ENCODE peak calls at places on chromosomes 1 and 21, in eight cellular contexts. B is K562, T is colonic mucosa, J is endothelial cell of umbilical vein, D is endothelial cell, R is mucosa of descending colon, U is natural killer cell, I is endodermal cell. W is an unnamed sample.

GRCh38 chr1:166189126-166189525 is 22.3 kb upstream of the FAM78B start:
- DNase-seq in B (no peak), R (no peak), J (no peak), D (no peak), I (no peak), T (no peak), U (no peak), W (no peak)

GRCh38 chr1:7172804-7173203 is 387.6 kb downstream of the CAMTA1 start:
- DNase-seq in D (no peak), U (no peak), B (no peak), I (no peak), J (no peak), T (no peak), R (no peak), W (no peak)

GRCh38 chr1:60899464-60899863 is 182.9 kb upstream of the NFIA start:
- DNase-seq in J (no peak), R (no peak), I (no peak), B (no peak), D (no peak), U (no peak), T (no peak), W (no peak)

GRCh38 chr1:198157847-198158765 is 1.3 kb downstream of the NEK7 start:
- DNase-seq in T (peak), R (no peak), D (no peak), B (peak), J (peak), U (peak), I (peak), W (no peak)

GRCh38 chr1:235766794-235767285 is 99.9 kb downstream of the LYST start:
- DNase-seq in T (no peak), U (no peak), J (no peak), R (no peak), B (no peak), D (no peak), I (no peak), W (no peak)

GRCh38 chr21:16086121-16086520 is 356.3 kb downstream of the USP25 start:
- DNase-seq in B (no peak), J (no peak), R (no peak), T (no peak), D (no peak), U (no peak), I (no peak), W (no peak)

GRCh38 chr21:46427516-46427915 is 31.2 kb upstream of the DIP2A start:
- DNase-seq in J (no peak), T (no peak), U (no peak), I (no peak), D (no peak), B (no peak), R (no peak), W (no peak)

GRCh38 chr1:224042557-224043118 is 71.3 kb upstream of the FBXO28 start:
- DNase-seq in D (no peak), I (no peak), J (peak), R (no peak), U (no peak), B (no peak), T (no peak), W (no peak)

GRCh38 chr1:1308756-1309524 is 543 bp downstream of the PUSL1 start:
- DNase-seq in I (peak), T (peak), D (no peak), B (no peak), U (no peak), J (peak), R (peak), W (no peak)

GRCh38 chr1:1421147-1421906 is at the start of gene ANKRD65:
- DNase-seq in D (no peak), I (peak), U (no peak), R (no peak), T (no peak), J (no peak), B (no peak), W (no peak)

GRCh38 chr1:15579683-15580047 is 5.2 kb downstream of the AGMAT start:
- DNase-seq in U (no peak), B (no peak), D (no peak), J (no peak), T (no peak), R (no peak), I (no peak), W (no peak)

GRCh38 chr1:207025144-207025880 is 7.2 kb downstream of the C1orf116 start:
- DNase-seq in B (no peak), U (no peak), I (peak), J (peak), T (no peak), D (no peak), R (no peak), W (no peak)

GRCh38 chr1:63928197-63929105 is 154.6 kb downstream of the ROR1 start:
- DNase-seq in J (no peak), B (no peak), T (no peak), R (no peak), I (no peak), D (no peak), U (no peak), W (no peak)

GRCh38 chr1:203828002-203828401 is 32.6 kb downstream of the ZBED6 start:
- DNase-seq in B (no peak), U (no peak), J (peak), I (no peak), D (no peak), R (no peak), T (no peak), W (no peak)
- TF ChIP-seq CTCF in B (no peak), U (no peak), J (no peak), I (no peak), D (no peak), R (no peak), T (no peak), W (no peak)

GRCh38 chr1:29341936-29342335 is 105.6 kb downstream of the PTPRU start:
- DNase-seq in B (no peak), J (no peak), D (no peak), I (no peak), U (no peak), T (no peak), R (no peak), W (no peak)

GRCh38 chr1:29342351-29342750 is 106.0 kb downstream of the PTPRU start:
- DNase-seq in D (no peak), T (no peak), J (no peak), B (no peak), U (no peak), R (no peak), I (no peak), W (no peak)

GRCh38 chr1:29343476-29343875 is 107.2 kb downstream of the PTPRU start:
- DNase-seq in J (no peak), D (no peak), U (no peak), I (no peak), R (no peak), T (no peak), B (no peak), W (no peak)

GRCh38 chr1:29344336-29344735 is 108.0 kb downstream of the PTPRU start:
- DNase-seq in J (no peak), D (peak), B (no peak), R (no peak), T (no peak), U (no peak), I (no peak), W (no peak)

GRCh38 chr1:29343908-29344307 is 107.6 kb downstream of the PTPRU start:
- DNase-seq in I (no peak), R (no peak), T (no peak), D (no peak), U (no peak), J (no peak), B (no peak), W (no peak)
- TF ChIP-seq CTCF in I (no peak), R (no peak), T (no peak), D (no peak), U (no peak), J (no peak), B (no peak), W (no peak)

GRCh38 chr1:154696001-154696400 is 88.0 kb upstream of the ADAR start:
- DNase-seq in T (no peak), U (no peak), D (no peak), R (no peak), I (no peak), J (peak), B (no peak), W (no peak)
- TF ChIP-seq CTCF in T (no peak), U (no peak), D (no peak), R (no peak), I (peak), J (no peak), B (peak), W (peak)

DNA sequence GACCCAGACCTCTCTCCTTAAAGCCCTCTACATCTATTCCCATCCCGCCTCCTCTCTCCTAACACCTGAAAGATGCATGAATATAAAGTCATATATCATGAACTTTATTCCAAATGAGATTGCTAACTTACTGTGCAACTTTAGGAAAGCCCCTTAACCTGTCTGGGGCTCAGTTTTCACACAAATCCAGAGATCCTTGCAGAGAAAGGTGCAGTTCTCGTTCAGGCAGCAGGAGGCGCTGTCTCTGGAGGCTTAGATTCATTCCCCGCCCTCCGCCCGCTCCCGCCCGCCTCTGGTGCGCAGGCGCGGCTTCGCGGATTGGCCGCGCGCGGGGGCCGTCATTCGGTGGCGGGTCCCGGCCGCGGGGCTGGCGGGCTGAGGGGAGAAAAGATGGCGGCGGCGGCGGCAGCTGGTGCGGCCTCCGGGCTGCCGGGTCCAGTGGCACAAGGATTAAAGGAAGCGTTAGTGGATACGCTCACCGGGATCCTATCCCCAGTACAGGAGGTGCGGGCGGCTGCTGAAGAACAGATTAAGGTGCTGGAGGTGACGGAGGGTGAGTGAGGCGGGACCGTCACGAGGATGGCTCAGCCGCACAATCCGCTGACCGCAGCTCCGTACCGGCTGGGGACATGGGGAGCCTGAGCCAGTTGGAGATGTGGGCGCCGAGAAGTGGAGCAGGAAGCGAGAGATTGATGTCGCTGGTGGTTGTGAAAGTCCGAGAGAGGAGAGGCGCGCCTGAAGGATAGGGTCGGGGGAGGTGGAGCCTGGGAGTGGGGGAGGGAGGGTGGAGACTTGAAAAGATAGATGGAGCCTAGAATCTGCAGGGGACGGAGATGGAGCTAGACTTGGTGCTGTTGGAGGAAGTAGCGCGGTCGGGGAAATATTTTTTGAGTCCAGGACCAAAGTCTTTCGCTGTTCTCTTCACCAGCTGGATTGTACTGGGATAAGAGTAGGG is at the start of gene IPO9:
- DNase-seq in B (peak), I (peak), R (peak), J (peak), T (peak), D (peak), U (peak), W (peak)
- TF ChIP-seq CTCF in B (peak), I (peak), R (peak), J (peak), T (peak), D (peak), U (peak), W (peak)

DNA sequence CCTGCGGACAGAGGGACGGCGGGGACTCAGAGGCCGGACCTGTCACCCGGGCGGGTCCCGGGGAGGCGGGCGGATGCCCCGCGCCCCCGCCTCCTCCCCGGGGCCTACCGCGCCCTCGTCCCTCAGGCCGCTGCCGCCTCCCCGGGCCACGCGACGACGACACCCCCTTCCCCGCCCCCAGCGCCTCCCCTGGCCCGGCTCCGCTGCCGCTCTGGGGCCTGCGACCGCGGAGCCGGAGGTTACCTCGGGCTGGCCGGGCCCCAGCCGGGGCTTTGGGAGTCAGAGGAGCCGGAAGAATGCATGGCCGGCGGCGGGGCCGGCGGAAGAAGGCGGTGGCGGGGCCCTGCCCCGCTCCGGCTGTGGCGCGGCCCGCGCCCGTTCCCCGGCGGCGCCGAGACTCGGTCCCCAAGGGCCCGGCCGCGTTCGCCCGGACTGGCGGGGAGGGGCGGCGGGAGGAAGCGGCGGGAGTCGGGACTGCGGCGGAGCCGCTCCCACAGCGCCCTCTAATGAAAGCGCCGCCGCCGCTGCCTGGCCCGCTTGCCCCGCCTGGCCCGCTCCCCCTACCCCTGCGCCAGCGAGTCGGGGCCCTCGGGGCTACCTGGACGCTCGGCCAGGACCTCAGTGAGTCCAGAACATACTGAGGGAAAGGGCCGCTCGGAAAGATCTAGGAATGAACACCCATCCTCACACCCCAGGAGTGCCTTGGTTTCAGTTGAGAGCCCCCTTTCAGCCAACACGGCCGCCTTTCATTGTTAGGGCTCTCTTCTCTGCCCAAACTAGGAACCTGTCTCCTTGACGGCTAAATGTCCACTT is at the start of gene LPGAT1:
- DNase-seq in U (peak), R (peak), B (peak), D (peak), I (peak), T (peak), J (peak), W (peak)
- TF ChIP-seq CTCF in U (peak), R (peak), B (peak), D (no peak), I (peak), T (peak), J (peak), W (peak)

GRCh38 chr21:38167345-38167744 is 89.4 kb upstream of the KCNJ15 start:
- DNase-seq in J (no peak), B (no peak), D (no peak), I (no peak), R (no peak), T (no peak), U (no peak), W (no peak)

GRCh38 chr21:38175321-38175720 is 81.5 kb upstream of the KCNJ15 start:
- DNase-seq in T (no peak), I (no peak), J (peak), U (no peak), R (no peak), D (no peak), B (no peak), W (no peak)

GRCh38 chr21:38170283-38170682 is 86.5 kb upstream of the KCNJ15 start:
- DNase-seq in B (no peak), T (no peak), I (peak), U (no peak), R (peak), D (peak), J (peak), W (no peak)

GRCh38 chr21:38171723-38172344 is 85.0 kb upstream of the KCNJ15 start:
- DNase-seq in B (no peak), D (peak), U (no peak), R (no peak), I (peak), T (no peak), J (peak), W (no peak)

GRCh38 chr21:38170705-38171682 is 85.8 kb upstream of the KCNJ15 start:
- DNase-seq in J (peak), T (no peak), R (no peak), I (no peak), U (no peak), D (no peak), B (no peak), W (no peak)
- TF ChIP-seq CTCF in J (no peak), T (no peak), R (no peak), I (no peak), U (no peak), D (no peak), B (peak), W (peak)

DNA sequence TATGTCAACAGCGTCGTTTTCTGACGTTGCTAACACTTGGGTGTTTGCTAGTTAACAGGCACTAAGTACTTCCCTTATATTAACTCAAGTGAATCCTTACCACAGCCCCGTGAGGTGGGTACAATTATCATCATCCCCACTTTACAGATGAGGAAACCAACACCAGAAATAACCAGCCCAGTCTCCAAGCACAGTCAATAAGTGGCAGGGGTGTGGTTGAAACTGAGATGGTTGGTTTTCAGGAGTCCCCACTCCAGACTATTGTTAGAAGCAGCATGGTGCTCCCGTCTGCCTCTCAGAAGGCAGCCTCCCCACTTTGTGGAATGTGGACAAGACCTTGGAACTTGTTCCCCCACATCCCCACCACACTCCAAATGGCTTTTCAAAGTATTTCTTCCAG is 45.7 kb upstream of the ACOT11 start:
- DNase-seq in T (no peak), U (no peak), B (no peak), I (no peak), R (no peak), D (no peak), J (no peak), W (no peak)
- TF ChIP-seq CTCF in T (no peak), U (no peak), B (no peak), I (no peak), R (no peak), D (no peak), J (no peak), W (no peak)

GRCh38 chr1:214086945-214087344 is 99.2 kb downstream of the PROX1 start:
- DNase-seq in T (no peak), R (no peak), D (no peak), U (no peak), I (no peak), B (no peak), J (no peak), W (no peak)
- TF ChIP-seq CTCF in T (no peak), R (no peak), D (no peak), U (no peak), I (peak), B (peak), J (no peak), W (no peak)

DNA sequence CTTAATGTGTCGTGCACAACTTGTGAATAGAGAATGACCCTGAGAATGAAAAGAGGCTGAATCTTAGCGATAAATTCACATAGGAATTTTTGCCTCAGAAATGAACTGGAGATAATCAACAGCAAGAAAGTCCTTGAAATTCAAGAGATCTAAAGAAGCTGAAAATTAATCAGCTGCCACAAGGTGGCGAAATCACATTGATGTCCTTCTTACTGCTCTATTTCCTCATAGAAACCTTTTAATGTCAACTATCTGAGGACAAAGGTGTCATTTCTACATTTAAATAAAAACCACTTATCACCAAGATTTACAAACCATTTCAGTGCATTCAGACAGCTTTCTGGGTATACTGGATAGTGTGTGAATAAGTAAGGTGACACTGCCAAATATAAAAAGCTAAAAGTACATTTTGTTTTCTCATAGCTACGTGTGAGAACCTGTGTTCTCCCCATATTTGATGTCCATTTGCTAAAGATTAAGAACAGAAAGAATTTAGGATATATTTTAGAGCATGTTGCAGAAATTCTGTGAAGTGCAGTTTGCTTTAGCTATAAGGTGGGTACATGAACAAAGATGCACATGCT is 485.3 kb upstream of the PTBP2 start:
- DNase-seq in D (peak), I (peak), T (peak), J (peak), B (no peak), U (no peak), R (peak), W (no peak)
- TF ChIP-seq CTCF in D (peak), I (peak), T (peak), J (peak), B (peak), U (no peak), R (no peak), W (peak)

W was measured in type B pancreatic cell.